ENCODE peak calls at places on chromosomes 12 and 14, in eight cellular contexts. F is tibial artery, X is T-helper 2 cell, V is head of caudate nucleus, Q is cardiac muscle cell, M is ureter, J is NCI-H1417, N is fibroblast of pulmonary artery. K is an unnamed sample.

GRCh38 chr12:56084958-56085543 is 5.1 kb downstream of the ERBB3 start:
- DNase-seq in F (no peak), Q (peak), M (no peak), V (no peak), N (no peak), J (no peak), X (peak), K (no peak)

GRCh38 chr14:106657460-106657859 is 1131.1 kb downstream of the TMEM121 start:
- DNase-seq in N (no peak), X (peak), F (no peak), Q (no peak), V (no peak), M (no peak), J (no peak), K (no peak)

GRCh38 chr12:5396541-5396940 is 35.4 kb upstream of the NTF3 start:
- DNase-seq in Q (no peak), V (no peak), M (no peak), F (no peak), X (no peak), J (no peak), N (no peak), K (no peak)

GRCh38 chr12:54521291-54522062 is 23.9 kb downstream of the NCKAP1L start:
- DNase-seq in Q (no peak), F (no peak), J (no peak), M (no peak), X (peak), N (no peak), V (no peak), K (no peak)

GRCh38 chr14:81127785-81128184 is 93.0 kb downstream of the GTF2A1 start:
- DNase-seq in V (no peak), X (no peak), M (no peak), N (peak), Q (no peak), J (no peak), F (no peak), K (no peak)

GRCh38 chr14:53951661-53952265 is 4.9 kb downstream of the BMP4 start:
- DNase-seq in V (no peak), Q (peak), M (no peak), F (no peak), X (no peak), J (no peak), N (no peak), K (no peak)

GRCh38 chr14:76551116-76551515 is 175.2 kb downstream of the ESRRB start:
- DNase-seq in J (no peak), F (no peak), M (no peak), N (no peak), Q (no peak), X (no peak), V (no peak), K (no peak)

GRCh38 chr14:50797250-50798047 is 33.5 kb downstream of the NIN start:
- DNase-seq in J (no peak), F (no peak), N (no peak), M (no peak), V (peak), Q (no peak), X (no peak), K (no peak)

GRCh38 chr12:108360487-108360886 is 21.4 kb upstream of the CMKLR1 start:
- DNase-seq in N (no peak), V (no peak), Q (no peak), J (no peak), X (no peak), M (no peak), F (peak), K (no peak)

GRCh38 chr14:89792489-89793366 is 161.8 kb downstream of the EFCAB11 start:
- DNase-seq in N (peak), M (no peak), V (no peak), Q (no peak), F (no peak), X (no peak), J (no peak), K (no peak)

GRCh38 chr14:92734618-92735017 is 13.8 kb downstream of the LGMN start:
- DNase-seq in M (no peak), F (no peak), V (no peak), N (no peak), X (no peak), J (no peak), Q (no peak), K (no peak)

GRCh38 chr14:23910081-23910875 is 43.3 kb upstream of the DHRS4 start:
- DNase-seq in M (no peak), J (peak), Q (peak), F (no peak), X (no peak), N (peak), V (peak), K (peak)

GRCh38 chr14:87811246-87811645 is 181.7 kb downstream of the GALC start:
- DNase-seq in J (no peak), V (no peak), M (no peak), F (no peak), N (no peak), Q (no peak), X (no peak), K (no peak)

GRCh38 chr12:119742700-119743099 is 74.8 kb downstream of the PRKAB1 start:
- DNase-seq in V (peak), Q (no peak), J (no peak), M (no peak), N (no peak), X (no peak), F (no peak), K (no peak)

GRCh38 chr12:116370004-116370404 is 92.5 kb upstream of the MED13L start:
- DNase-seq in F (no peak), Q (no peak), M (no peak), X (no peak), J (no peak), V (no peak), N (peak), K (no peak)

GRCh38 chr14:61472801-61473376 is 151.5 kb downstream of the PRKCH start:
- DNase-seq in M (no peak), N (peak), F (no peak), Q (no peak), V (no peak), J (no peak), X (peak), K (no peak)

GRCh38 chr12:29286081-29286800 is 94.7 kb downstream of the ERGIC2 start:
- DNase-seq in M (no peak), V (no peak), N (peak), Q (no peak), X (no peak), F (no peak), J (no peak), K (no peak)

GRCh38 chr14:96958057-96958456 is 160.9 kb downstream of the VRK1 start:
- DNase-seq in X (no peak), N (no peak), F (no peak), J (no peak), Q (no peak), M (no peak), V (no peak), K (no peak)

GRCh38 chr12:101086490-101086889 is 123.5 kb downstream of the SLC5A8 start:
- DNase-seq in M (no peak), N (peak), F (no peak), Q (no peak), J (no peak), X (no peak), V (peak), K (no peak)

GRCh38 chr12:2453076-2453806 is 341.5 kb upstream of the FKBP4 start:
- DNase-seq in F (no peak), Q (no peak), M (no peak), N (no peak), V (no peak), J (no peak), X (no peak), K (no peak)

GRCh38 chr12:95371571-95371970 is 102.4 kb upstream of the METAP2 start:
- DNase-seq in F (no peak), J (no peak), N (no peak), M (no peak), Q (no peak), X (no peak), V (no peak), K (no peak)

GRCh38 chr12:113007166-113007565 is 28.8 kb downstream of the OAS2 start:
- DNase-seq in J (no peak), N (peak), M (no peak), Q (no peak), X (no peak), F (no peak), V (no peak), K (no peak)

GRCh38 chr14:31993521-31993941 is 83.6 kb upstream of the ARHGAP5 start:
- DNase-seq in N (peak), V (no peak), X (no peak), M (no peak), Q (peak), F (no peak), J (no peak), K (no peak)

GRCh38 chr14:66920196-66920595 is 269.0 kb upstream of the GARIN2 start:
- DNase-seq in Q (no peak), J (no peak), N (peak), M (no peak), X (no peak), F (no peak), V (no peak), K (no peak)

GRCh38 chr12:93883436-93884154 is 206.4 kb downstream of the CRADD start:
- DNase-seq in J (no peak), Q (no peak), N (peak), V (no peak), M (no peak), F (no peak), X (no peak), K (no peak)

GRCh38 chr12:105279460-105280056 is 43.6 kb upstream of the APPL2 start:
- DNase-seq in X (peak), N (peak), V (peak), F (no peak), M (no peak), J (peak), Q (peak), K (no peak)

GRCh38 chr12:26091837-26092236 is 33.0 kb downstream of the BHLHE41 start:
- DNase-seq in V (peak), M (no peak), Q (peak), F (no peak), X (no peak), N (no peak), J (no peak), K (no peak)

GRCh38 chr12:95922231-95922630 is 20.2 kb downstream of the CCDC38 start:
- DNase-seq in X (no peak), Q (no peak), N (peak), V (peak), J (no peak), F (no peak), M (no peak), K (no peak)

GRCh38 chr12:104716183-104716571 is 241.9 kb downstream of the SLC41A2 start:
- DNase-seq in J (no peak), X (no peak), Q (no peak), F (no peak), V (no peak), N (no peak), M (no peak), K (no peak)

GRCh38 chr12:115639667-115640012 is 637.9 kb downstream of the MED13L start:
- DNase-seq in X (no peak), V (no peak), F (no peak), Q (no peak), N (no peak), M (no peak), J (no peak), K (no peak)

GRCh38 chr12:93853698-93854478 is 176.7 kb downstream of the CRADD start:
- DNase-seq in N (no peak), F (no peak), J (no peak), X (no peak), Q (no peak), M (no peak), V (no peak), K (no peak)

GRCh38 chr14:20530771-20531571 is 25.6 kb downstream of the RNASE10 start:
- DNase-seq in X (peak), J (peak), V (peak), F (peak), N (peak), M (peak), Q (peak), K (peak)

GRCh38 chr12:119006749-119007148 is 25.4 kb downstream of the SRRM4 start:
- DNase-seq in X (no peak), M (no peak), N (no peak), V (no peak), Q (peak), J (no peak), F (no peak), K (no peak)

GRCh38 chr14:75794615-75795038 is 133.6 kb downstream of the TTLL5 start:
- DNase-seq in F (no peak), X (no peak), N (peak), M (no peak), Q (peak), V (no peak), J (no peak), K (peak)

GRCh38 chr14:72013606-72014129 is 81.4 kb downstream of the RGS6 start:
- DNase-seq in F (no peak), J (no peak), V (peak), X (no peak), M (no peak), N (no peak), Q (no peak), K (no peak)